ENCODE peak calls at places on chromosomes 2 and 18, in nine cellular contexts. One of them, this sample, is unnamed.

GRCh38 chr18:47036298-47036874 is 965 bp upstream of the ELOA2 start:
- DNase-seq in stimulated activated CD4-positive, alpha-beta T cell treated with anti-CD3 and anti-CD28 coated beads, Interleukin-2, amount 100 ng/mL, for 24 hours: no peak
- DNase-seq in HFFc6: peak
- DNase-seq in IMR-90: peak
- DNase-seq in EL: peak
- DNase-seq in activated naive CD8-positive, alpha-beta T cell treated with anti-CD3 and anti-CD28 coated beads, Interleukin-2, amount 10 ng/mL, durations not matched to agents 7 days and 5 days: no peak
- DNase-seq in NCI-H1092: peak
- DNase-seq in Peyer's patch: no peak
- DNase-seq in brain microvascular endothelial cell: peak
- DNase-seq in this sample: peak

GRCh38 chr2:20141056-20141762 is 83.7 kb downstream of the SDC1 start:
- DNase-seq in stimulated activated CD4-positive, alpha-beta T cell treated with anti-CD3 and anti-CD28 coated beads, Interleukin-2, amount 100 ng/mL, for 24 hours: no peak
- DNase-seq in HFFc6: peak
- DNase-seq in IMR-90: peak
- DNase-seq in EL: peak
- DNase-seq in activated naive CD8-positive, alpha-beta T cell treated with anti-CD3 and anti-CD28 coated beads, Interleukin-2, amount 10 ng/mL, durations not matched to agents 7 days and 5 days: no peak
- DNase-seq in NCI-H1092: no peak
- DNase-seq in Peyer's patch: no peak
- DNase-seq in brain microvascular endothelial cell: peak
- DNase-seq in this sample: peak

GRCh38 chr18:34595673-34596072 is 114.4 kb upstream of the DTNA start:
- DNase-seq in stimulated activated CD4-positive, alpha-beta T cell treated with anti-CD3 and anti-CD28 coated beads, Interleukin-2, amount 100 ng/mL, for 24 hours: no peak
- DNase-seq in HFFc6: peak
- DNase-seq in IMR-90: peak
- DNase-seq in EL: peak
- DNase-seq in activated naive CD8-positive, alpha-beta T cell treated with anti-CD3 and anti-CD28 coated beads, Interleukin-2, amount 10 ng/mL, durations not matched to agents 7 days and 5 days: no peak
- DNase-seq in NCI-H1092: peak
- DNase-seq in Peyer's patch: no peak
- DNase-seq in brain microvascular endothelial cell: peak
- DNase-seq in this sample: peak

GRCh38 chr2:129882476-129882875 is 97.0 kb upstream of the RAB6C start:
- DNase-seq in stimulated activated CD4-positive, alpha-beta T cell treated with anti-CD3 and anti-CD28 coated beads, Interleukin-2, amount 100 ng/mL, for 24 hours: no peak
- DNase-seq in HFFc6: no peak
- DNase-seq in IMR-90: no peak
- DNase-seq in EL: no peak
- DNase-seq in activated naive CD8-positive, alpha-beta T cell treated with anti-CD3 and anti-CD28 coated beads, Interleukin-2, amount 10 ng/mL, durations not matched to agents 7 days and 5 days: no peak
- DNase-seq in NCI-H1092: no peak
- DNase-seq in Peyer's patch: peak
- DNase-seq in brain microvascular endothelial cell: no peak
- DNase-seq in this sample: no peak

GRCh38 chr2:3222636-3223035 is 155.0 kb downstream of the EIPR1 start:
- DNase-seq in stimulated activated CD4-positive, alpha-beta T cell treated with anti-CD3 and anti-CD28 coated beads, Interleukin-2, amount 100 ng/mL, for 24 hours: peak
- DNase-seq in HFFc6: no peak
- DNase-seq in IMR-90: no peak
- DNase-seq in EL: no peak
- DNase-seq in activated naive CD8-positive, alpha-beta T cell treated with anti-CD3 and anti-CD28 coated beads, Interleukin-2, amount 10 ng/mL, durations not matched to agents 7 days and 5 days: no peak
- DNase-seq in NCI-H1092: no peak
- DNase-seq in Peyer's patch: no peak
- DNase-seq in brain microvascular endothelial cell: peak
- DNase-seq in this sample: no peak

GRCh38 chr2:200509608-200510433 is at the start of gene KCTD18:
- DNase-seq in stimulated activated CD4-positive, alpha-beta T cell treated with anti-CD3 and anti-CD28 coated beads, Interleukin-2, amount 100 ng/mL, for 24 hours: peak
- DNase-seq in HFFc6: peak
- DNase-seq in IMR-90: peak
- DNase-seq in EL: peak
- DNase-seq in activated naive CD8-positive, alpha-beta T cell treated with anti-CD3 and anti-CD28 coated beads, Interleukin-2, amount 10 ng/mL, durations not matched to agents 7 days and 5 days: peak
- DNase-seq in NCI-H1092: peak
- DNase-seq in Peyer's patch: peak
- DNase-seq in brain microvascular endothelial cell: peak
- DNase-seq in this sample: peak

GRCh38 chr18:48003426-48004349 is 73.2 kb upstream of the SMAD2 start:
- DNase-seq in stimulated activated CD4-positive, alpha-beta T cell treated with anti-CD3 and anti-CD28 coated beads, Interleukin-2, amount 100 ng/mL, for 24 hours: no peak
- DNase-seq in HFFc6: peak
- DNase-seq in IMR-90: no peak
- DNase-seq in EL: peak
- DNase-seq in activated naive CD8-positive, alpha-beta T cell treated with anti-CD3 and anti-CD28 coated beads, Interleukin-2, amount 10 ng/mL, durations not matched to agents 7 days and 5 days: no peak
- DNase-seq in NCI-H1092: no peak
- DNase-seq in Peyer's patch: no peak
- DNase-seq in brain microvascular endothelial cell: peak
- DNase-seq in this sample: peak

GRCh38 chr2:39408351-39409136 is 28.5 kb downstream of the MAP4K3 start:
- DNase-seq in stimulated activated CD4-positive, alpha-beta T cell treated with anti-CD3 and anti-CD28 coated beads, Interleukin-2, amount 100 ng/mL, for 24 hours: no peak
- DNase-seq in HFFc6: no peak
- DNase-seq in IMR-90: no peak
- DNase-seq in EL: no peak
- DNase-seq in activated naive CD8-positive, alpha-beta T cell treated with anti-CD3 and anti-CD28 coated beads, Interleukin-2, amount 10 ng/mL, durations not matched to agents 7 days and 5 days: no peak
- DNase-seq in NCI-H1092: no peak
- DNase-seq in Peyer's patch: no peak
- DNase-seq in brain microvascular endothelial cell: no peak
- DNase-seq in this sample: no peak

GRCh38 chr2:41207578-41207977 is 755.7 kb upstream of the SLC8A1 start:
- DNase-seq in stimulated activated CD4-positive, alpha-beta T cell treated with anti-CD3 and anti-CD28 coated beads, Interleukin-2, amount 100 ng/mL, for 24 hours: no peak
- DNase-seq in HFFc6: no peak
- DNase-seq in IMR-90: no peak
- DNase-seq in EL: no peak
- DNase-seq in activated naive CD8-positive, alpha-beta T cell treated with anti-CD3 and anti-CD28 coated beads, Interleukin-2, amount 10 ng/mL, durations not matched to agents 7 days and 5 days: no peak
- DNase-seq in NCI-H1092: no peak
- DNase-seq in Peyer's patch: no peak
- DNase-seq in brain microvascular endothelial cell: no peak
- DNase-seq in this sample: peak

GRCh38 chr2:74197983-74198460 is 393 bp upstream of the MTHFD2 start:
- DNase-seq in stimulated activated CD4-positive, alpha-beta T cell treated with anti-CD3 and anti-CD28 coated beads, Interleukin-2, amount 100 ng/mL, for 24 hours: no peak
- DNase-seq in HFFc6: no peak
- DNase-seq in IMR-90: no peak
- DNase-seq in EL: no peak
- DNase-seq in activated naive CD8-positive, alpha-beta T cell treated with anti-CD3 and anti-CD28 coated beads, Interleukin-2, amount 10 ng/mL, durations not matched to agents 7 days and 5 days: no peak
- DNase-seq in NCI-H1092: no peak
- DNase-seq in Peyer's patch: no peak
- DNase-seq in brain microvascular endothelial cell: no peak
- DNase-seq in this sample: no peak

GRCh38 chr18:69580107-69580506 is 179.4 kb downstream of the DOK6 start:
- DNase-seq in stimulated activated CD4-positive, alpha-beta T cell treated with anti-CD3 and anti-CD28 coated beads, Interleukin-2, amount 100 ng/mL, for 24 hours: no peak
- DNase-seq in HFFc6: no peak
- DNase-seq in IMR-90: peak
- DNase-seq in EL: no peak
- DNase-seq in activated naive CD8-positive, alpha-beta T cell treated with anti-CD3 and anti-CD28 coated beads, Interleukin-2, amount 10 ng/mL, durations not matched to agents 7 days and 5 days: no peak
- DNase-seq in NCI-H1092: no peak
- DNase-seq in Peyer's patch: no peak
- DNase-seq in brain microvascular endothelial cell: no peak
- DNase-seq in this sample: no peak

GRCh38 chr18:29661924-29662323 is 1380.6 kb downstream of the DSC3 start:
- DNase-seq in stimulated activated CD4-positive, alpha-beta T cell treated with anti-CD3 and anti-CD28 coated beads, Interleukin-2, amount 100 ng/mL, for 24 hours: no peak
- DNase-seq in HFFc6: no peak
- DNase-seq in IMR-90: no peak
- DNase-seq in EL: no peak
- DNase-seq in activated naive CD8-positive, alpha-beta T cell treated with anti-CD3 and anti-CD28 coated beads, Interleukin-2, amount 10 ng/mL, durations not matched to agents 7 days and 5 days: no peak
- DNase-seq in NCI-H1092: no peak
- DNase-seq in Peyer's patch: no peak
- DNase-seq in brain microvascular endothelial cell: no peak
- DNase-seq in this sample: no peak

GRCh38 chr18:25503567-25504081 is 151.7 kb upstream of the ZNF521 start:
- DNase-seq in stimulated activated CD4-positive, alpha-beta T cell treated with anti-CD3 and anti-CD28 coated beads, Interleukin-2, amount 100 ng/mL, for 24 hours: no peak
- DNase-seq in HFFc6: peak
- DNase-seq in IMR-90: peak
- DNase-seq in EL: peak
- DNase-seq in activated naive CD8-positive, alpha-beta T cell treated with anti-CD3 and anti-CD28 coated beads, Interleukin-2, amount 10 ng/mL, durations not matched to agents 7 days and 5 days: no peak
- DNase-seq in NCI-H1092: no peak
- DNase-seq in Peyer's patch: no peak
- DNase-seq in brain microvascular endothelial cell: peak
- DNase-seq in this sample: peak

GRCh38 chr2:96967436-96967835 is 18.9 kb downstream of the FAM178B start:
- DNase-seq in stimulated activated CD4-positive, alpha-beta T cell treated with anti-CD3 and anti-CD28 coated beads, Interleukin-2, amount 100 ng/mL, for 24 hours: no peak
- DNase-seq in HFFc6: no peak
- DNase-seq in IMR-90: no peak
- DNase-seq in EL: no peak
- DNase-seq in activated naive CD8-positive, alpha-beta T cell treated with anti-CD3 and anti-CD28 coated beads, Interleukin-2, amount 10 ng/mL, durations not matched to agents 7 days and 5 days: no peak
- DNase-seq in NCI-H1092: no peak
- DNase-seq in Peyer's patch: no peak
- DNase-seq in brain microvascular endothelial cell: no peak
- DNase-seq in this sample: no peak

GRCh38 chr2:207205173-207205957 is 39.6 kb upstream of the KLF7 start:
- DNase-seq in stimulated activated CD4-positive, alpha-beta T cell treated with anti-CD3 and anti-CD28 coated beads, Interleukin-2, amount 100 ng/mL, for 24 hours: no peak
- DNase-seq in HFFc6: no peak
- DNase-seq in IMR-90: no peak
- DNase-seq in EL: no peak
- DNase-seq in activated naive CD8-positive, alpha-beta T cell treated with anti-CD3 and anti-CD28 coated beads, Interleukin-2, amount 10 ng/mL, durations not matched to agents 7 days and 5 days: no peak
- DNase-seq in NCI-H1092: no peak
- DNase-seq in Peyer's patch: no peak
- DNase-seq in brain microvascular endothelial cell: no peak
- DNase-seq in this sample: no peak

GRCh38 chr2:181426687-181427086 is 30.5 kb upstream of the ITGA4 start:
- DNase-seq in stimulated activated CD4-positive, alpha-beta T cell treated with anti-CD3 and anti-CD28 coated beads, Interleukin-2, amount 100 ng/mL, for 24 hours: no peak
- DNase-seq in HFFc6: no peak
- DNase-seq in IMR-90: no peak
- DNase-seq in EL: no peak
- DNase-seq in activated naive CD8-positive, alpha-beta T cell treated with anti-CD3 and anti-CD28 coated beads, Interleukin-2, amount 10 ng/mL, durations not matched to agents 7 days and 5 days: no peak
- DNase-seq in NCI-H1092: peak
- DNase-seq in Peyer's patch: no peak
- DNase-seq in brain microvascular endothelial cell: no peak
- DNase-seq in this sample: no peak

GRCh38 chr2:19687260-19687659 is 214.5 kb downstream of the TTC32 start:
- DNase-seq in stimulated activated CD4-positive, alpha-beta T cell treated with anti-CD3 and anti-CD28 coated beads, Interleukin-2, amount 100 ng/mL, for 24 hours: no peak
- DNase-seq in HFFc6: no peak
- DNase-seq in IMR-90: peak
- DNase-seq in EL: no peak
- DNase-seq in activated naive CD8-positive, alpha-beta T cell treated with anti-CD3 and anti-CD28 coated beads, Interleukin-2, amount 10 ng/mL, durations not matched to agents 7 days and 5 days: no peak
- DNase-seq in NCI-H1092: no peak
- DNase-seq in Peyer's patch: no peak
- DNase-seq in brain microvascular endothelial cell: no peak
- DNase-seq in this sample: peak

GRCh38 chr2:235605999-235606715 is 112.3 kb downstream of the AGAP1 start:
- DNase-seq in stimulated activated CD4-positive, alpha-beta T cell treated with anti-CD3 and anti-CD28 coated beads, Interleukin-2, amount 100 ng/mL, for 24 hours: no peak
- DNase-seq in HFFc6: peak
- DNase-seq in IMR-90: peak
- DNase-seq in EL: peak
- DNase-seq in activated naive CD8-positive, alpha-beta T cell treated with anti-CD3 and anti-CD28 coated beads, Interleukin-2, amount 10 ng/mL, durations not matched to agents 7 days and 5 days: no peak
- DNase-seq in NCI-H1092: no peak
- DNase-seq in Peyer's patch: no peak
- DNase-seq in brain microvascular endothelial cell: peak
- DNase-seq in this sample: no peak

GRCh38 chr2:128774320-128775063 is 455.8 kb upstream of the HS6ST1 start:
- DNase-seq in stimulated activated CD4-positive, alpha-beta T cell treated with anti-CD3 and anti-CD28 coated beads, Interleukin-2, amount 100 ng/mL, for 24 hours: no peak
- DNase-seq in HFFc6: no peak
- DNase-seq in IMR-90: no peak
- DNase-seq in EL: no peak
- DNase-seq in activated naive CD8-positive, alpha-beta T cell treated with anti-CD3 and anti-CD28 coated beads, Interleukin-2, amount 10 ng/mL, durations not matched to agents 7 days and 5 days: no peak
- DNase-seq in NCI-H1092: no peak
- DNase-seq in Peyer's patch: no peak
- DNase-seq in brain microvascular endothelial cell: no peak
- DNase-seq in this sample: no peak

GRCh38 chr2:69465513-69466456 is 28.6 kb upstream of the NFU1 start:
- DNase-seq in stimulated activated CD4-positive, alpha-beta T cell treated with anti-CD3 and anti-CD28 coated beads, Interleukin-2, amount 100 ng/mL, for 24 hours: no peak
- DNase-seq in HFFc6: no peak
- DNase-seq in IMR-90: no peak
- DNase-seq in EL: no peak
- DNase-seq in activated naive CD8-positive, alpha-beta T cell treated with anti-CD3 and anti-CD28 coated beads, Interleukin-2, amount 10 ng/mL, durations not matched to agents 7 days and 5 days: no peak
- DNase-seq in NCI-H1092: no peak
- DNase-seq in Peyer's patch: no peak
- DNase-seq in brain microvascular endothelial cell: no peak
- DNase-seq in this sample: no peak

GRCh38 chr2:68190991-68191731 is 33.5 kb downstream of the PNO1 start:
- DNase-seq in stimulated activated CD4-positive, alpha-beta T cell treated with anti-CD3 and anti-CD28 coated beads, Interleukin-2, amount 100 ng/mL, for 24 hours: no peak
- DNase-seq in HFFc6: peak
- DNase-seq in IMR-90: peak
- DNase-seq in EL: peak
- DNase-seq in activated naive CD8-positive, alpha-beta T cell treated with anti-CD3 and anti-CD28 coated beads, Interleukin-2, amount 10 ng/mL, durations not matched to agents 7 days and 5 days: no peak
- DNase-seq in NCI-H1092: no peak
- DNase-seq in Peyer's patch: no peak
- DNase-seq in brain microvascular endothelial cell: peak
- DNase-seq in this sample: peak

This sample was measured in PC-3.